ENCODE peak calls at places on chromosomes 1 and 21, in four cellular contexts. U is IMR-90, R is H1, F is GM12878. Q is an unnamed sample.

GRCh38 chr1:21534674-21535378 is 25.6 kb downstream of the ALPL start:
- DNase-seq in R (no peak), U (peak), F (no peak), Q (peak)

GRCh38 chr1:81757398-81758020 is 43.2 kb upstream of the ADGRL2 start:
- DNase-seq in F (no peak), R (no peak), U (no peak), Q (no peak)

GRCh38 chr1:53048960-53049573 is 12.9 kb upstream of the PODN start:
- DNase-seq in R (no peak), F (no peak), U (no peak), Q (no peak)

GRCh38 chr1:107244734-107245495 is 104.1 kb downstream of the NTNG1 start:
- DNase-seq in U (no peak), F (no peak), R (no peak), Q (no peak)

GRCh38 chr21:21439761-21440160 is 441.6 kb downstream of the NCAM2 start:
- DNase-seq in F (no peak), R (no peak), U (peak), Q (no peak)

GRCh38 chr1:162230096-162230495 is 146.6 kb downstream of the SPATA46 start:
- DNase-seq in F (no peak), R (peak), U (no peak), Q (no peak)

GRCh38 chr1:197614916-197615692 is 160.2 kb downstream of the DENND1B start:
- DNase-seq in F (peak), R (peak), U (peak), Q (no peak)

GRCh38 chr1:51639694-51640093 is 22.8 kb downstream of the OSBPL9 start:
- DNase-seq in R (no peak), U (no peak), F (no peak), Q (no peak)

GRCh38 chr1:30415171-30415940 is 308.0 kb downstream of the MATN1 start:
- DNase-seq in U (no peak), R (peak), F (no peak), Q (no peak)
- TF ChIP-seq CHD1 in U (no peak), R (no peak), F (no peak), Q (no peak)

GRCh38 chr1:247857069-247857985 is at the start of gene TRIM58:
- DNase-seq in R (peak), U (no peak), F (no peak), Q (peak)
- TF ChIP-seq CHD1 in R (no peak), U (no peak), F (no peak), Q (peak)

DNA sequence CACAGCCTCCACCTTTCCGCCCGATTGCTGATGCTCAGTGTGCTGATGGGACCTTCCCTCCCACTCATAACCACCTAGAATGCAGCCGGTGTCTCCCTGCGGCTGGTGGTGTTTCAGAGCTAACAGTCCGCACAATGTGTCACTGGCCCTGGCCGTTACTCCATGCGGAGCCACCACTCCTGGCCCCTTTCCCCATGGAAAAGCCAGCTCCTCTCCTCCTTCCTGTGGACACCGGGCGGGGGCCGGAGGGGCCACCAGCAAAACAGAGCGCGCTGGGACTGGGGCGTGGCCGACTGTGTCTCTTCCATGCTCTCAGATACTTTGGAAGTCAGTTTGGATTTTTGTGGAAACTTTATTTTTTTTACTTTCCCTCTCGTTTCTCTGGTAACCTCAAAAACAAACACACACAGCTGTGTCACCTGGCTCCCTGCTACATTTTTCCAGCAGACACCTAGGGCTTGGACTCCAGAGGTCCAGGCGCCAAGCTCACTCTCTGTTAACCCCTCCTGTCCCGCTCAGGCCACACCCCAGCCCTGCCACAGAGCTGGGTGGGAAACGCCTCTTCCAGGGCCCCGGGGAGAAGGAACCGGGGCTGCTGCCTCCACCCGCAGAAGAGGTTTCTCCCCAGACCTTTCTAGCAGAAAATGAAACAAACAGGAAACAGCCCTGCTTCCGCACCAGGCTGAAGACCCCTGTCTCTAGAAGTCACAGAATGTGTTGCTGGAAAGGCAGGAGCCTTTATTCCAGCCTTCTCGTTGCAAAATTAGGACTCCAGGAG is 32.5 kb upstream of the COL6A2 start:
- DNase-seq in R (no peak), U (peak), F (no peak), Q (no peak)
- TF ChIP-seq CHD1 in R (no peak), U (no peak), F (no peak), Q (no peak)

GRCh38 chr1:41648844-41649243 is 164.4 kb upstream of the EDN2 start:
- DNase-seq in F (no peak), R (no peak), U (no peak), Q (no peak)
- TF ChIP-seq CHD1 in F (no peak), R (no peak), U (no peak), Q (no peak)

DNA sequence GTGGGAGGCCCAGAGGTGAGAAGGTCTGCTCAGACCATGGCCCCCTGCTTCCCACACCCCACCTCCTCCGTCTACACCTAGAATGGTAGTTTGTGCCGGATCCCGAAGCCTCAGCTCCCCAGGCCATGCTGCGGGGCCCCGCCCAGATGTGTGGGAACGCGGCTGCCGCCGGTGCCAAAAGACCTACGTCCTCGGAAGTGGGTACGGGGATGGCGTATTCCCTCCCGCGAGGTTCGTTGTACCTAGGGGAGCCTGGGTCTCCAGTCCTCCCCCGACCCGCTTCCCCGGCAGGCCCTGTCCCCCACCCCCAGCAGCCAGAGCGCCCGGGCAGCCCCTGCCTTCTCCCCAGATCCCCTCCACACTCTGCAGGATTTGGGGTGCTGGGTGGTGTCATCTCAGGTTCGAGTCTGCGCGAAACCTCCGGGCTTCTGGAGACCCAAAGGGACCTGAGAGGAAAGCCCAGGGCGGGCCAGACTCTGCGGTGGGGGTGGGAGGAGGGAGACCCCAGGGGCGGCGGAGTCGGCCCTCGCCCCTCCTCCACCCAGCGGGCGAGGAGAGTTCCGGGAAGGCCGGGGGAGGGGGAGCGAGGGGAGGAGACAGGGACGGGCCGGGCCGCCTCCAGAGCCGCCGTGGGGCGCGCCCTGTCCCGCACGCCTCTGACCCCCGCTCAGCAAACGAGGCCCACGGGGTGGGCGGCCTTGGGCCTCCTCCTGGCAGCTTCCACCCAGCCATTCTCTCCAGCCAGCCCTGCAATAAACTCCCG is 6.2 kb upstream of the PRDM16 start:
- DNase-seq in R (peak), U (no peak), F (no peak), Q (no peak)
- TF ChIP-seq CHD1 in R (no peak), U (no peak), F (no peak), Q (no peak)

DNA sequence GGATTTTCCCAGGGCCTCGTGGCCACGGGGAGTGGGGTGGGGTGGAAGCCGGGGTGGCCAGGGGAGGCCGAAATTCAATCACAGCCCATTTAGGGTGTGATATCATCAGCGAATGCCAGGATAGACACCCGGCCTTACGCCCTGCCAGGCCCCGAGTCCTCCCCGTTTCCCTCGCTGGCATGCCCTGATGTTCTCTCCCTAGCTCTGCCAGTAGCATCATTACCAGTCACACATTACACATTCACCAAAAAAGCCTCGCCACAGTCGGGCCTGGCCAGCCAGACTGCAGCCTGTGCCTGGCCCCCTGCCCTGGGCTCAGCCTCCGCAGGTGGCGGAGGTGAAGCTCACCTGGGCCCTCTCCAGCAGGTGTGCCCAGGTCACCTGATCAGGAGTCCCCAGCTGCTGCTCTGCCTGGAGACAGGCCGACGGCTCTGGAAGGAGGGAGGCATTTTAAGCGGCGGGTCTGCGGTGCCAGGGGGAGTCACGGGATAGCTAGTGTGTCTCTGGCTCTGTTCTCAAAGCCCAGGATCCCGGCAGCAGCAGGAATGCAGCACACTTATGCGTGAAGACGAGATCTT is 71.0 kb downstream of the SCCPDH start:
- DNase-seq in U (no peak), R (no peak), F (no peak), Q (no peak)
- TF ChIP-seq CHD1 in U (no peak), R (no peak), F (no peak), Q (no peak)

DNA sequence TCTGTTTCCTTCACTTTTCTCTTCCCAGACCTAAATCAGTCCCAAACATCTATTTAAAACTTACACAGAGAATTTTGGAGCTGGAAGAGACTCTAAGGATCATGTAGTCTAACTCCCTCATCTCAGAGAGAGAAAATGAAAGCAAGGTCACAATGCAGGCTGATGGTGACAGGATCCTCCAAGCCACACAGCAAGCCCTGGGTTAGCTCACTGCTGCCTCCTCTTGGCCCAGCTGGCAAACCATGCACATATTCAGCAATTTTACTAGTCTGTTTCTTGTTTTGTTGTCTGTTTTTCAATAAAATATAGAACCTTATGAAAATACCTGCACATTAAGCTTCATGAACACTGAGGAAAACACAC is 27.7 kb upstream of the LY9 start:
- DNase-seq in F (peak), R (peak), U (no peak), Q (peak)
- TF ChIP-seq CHD1 in F (no peak), R (no peak), U (no peak), Q (no peak)

GRCh38 chr1:192491804-192492554 is 83.6 kb upstream of the RGS1 start:
- DNase-seq in U (peak), R (no peak), F (no peak), Q (no peak)
- TF ChIP-seq CHD1 in U (no peak), R (no peak), F (no peak), Q (no peak)

GRCh38 chr21:23585419-23585818 is 2021.9 kb downstream of the MRPL39 start:
- DNase-seq in R (no peak), F (no peak), U (no peak), Q (no peak)
- TF ChIP-seq CHD1 in R (no peak), F (no peak), U (no peak), Q (no peak)